ENCODE peak calls at places on chromosomes 1 and 21, in five cellular contexts. Q is aorta; E is fibroblast of lung; N is mammary epithelial cell; S is naive thymus-derived CD4-positive, alpha-beta T cell. W is an unnamed sample.

GRCh38 chr21:46215436-46216131 is 13.0 kb downstream of the LSS start:
- DNase-seq in Q (no peak), E (no peak), N (no peak), S (no peak), W (no peak)

GRCh38 chr1:66947267-66947666 is 22.5 kb downstream of the MIER1 start:
- DNase-seq in Q (no peak), E (no peak), N (no peak), S (no peak), W (no peak)

GRCh38 chr1:156618853-156619581 is at the start of gene HAPLN2:
- DNase-seq in Q (no peak), E (no peak), N (no peak), S (no peak), W (no peak)

GRCh38 chr1:201678264-201679101 is 139.6 kb downstream of the NAV1 start:
- DNase-seq in Q (peak; percentile 21), E (peak; percentile 89), N (no peak), S (no peak), W (no peak)

GRCh38 chr1:183363967-183364366 is 54.2 kb downstream of the NMNAT2 start:
- DNase-seq in Q (no peak), E (no peak), N (peak; percentile 22), S (no peak), W (no peak)

GRCh38 chr21:44800971-44801467 is 601 bp downstream of the UBE2G2 start:
- DNase-seq in Q (no peak), E (peak; percentile 41), N (peak; percentile 44), S (peak; percentile 55), W (no peak)

GRCh38 chr1:112714313-112715263 is 544 bp downstream of the PPM1J start:
- DNase-seq in Q (peak; percentile 62), E (no peak), N (no peak), S (no peak), W (no peak)

GRCh38 chr1:13516606-13517005 is 2.8 kb upstream of the LRRC38 start:
- DNase-seq in Q (no peak), E (no peak), N (no peak), S (no peak), W (no peak)

GRCh38 chr1:3642921-3643675 is 6.8 kb downstream of the WRAP73 start:
- DNase-seq in Q (peak; percentile 24), E (no peak), N (no peak), S (no peak), W (no peak)

DNA sequence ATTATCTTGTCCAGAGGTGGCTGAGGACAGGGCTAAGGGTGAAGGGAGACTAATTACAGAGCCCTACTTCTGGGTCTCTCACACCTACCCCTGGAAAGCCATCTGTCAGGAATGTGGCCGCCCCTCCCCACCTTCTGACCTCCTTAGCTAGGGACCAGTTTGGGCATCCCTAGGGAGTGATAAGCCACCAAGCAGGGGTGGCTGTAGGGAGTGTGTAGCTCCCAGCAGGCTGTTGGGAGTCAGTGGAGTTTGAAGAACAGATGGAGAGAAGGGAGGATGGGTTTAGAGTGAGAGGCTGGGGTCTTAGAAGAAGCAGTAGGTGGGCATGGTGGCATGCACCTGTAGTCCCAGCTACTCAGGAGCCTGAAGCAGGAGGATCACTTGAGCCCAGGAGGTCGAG is 808 bp upstream of the SERINC2 start:
- DNase-seq in Q (no peak), E (no peak), N (no peak), S (no peak), W (no peak)
- H3K4me3 ChIP-seq in Q (no peak overlapping the region), E (no peak overlapping the region), N (no peak overlapping the region), S (no peak overlapping the region), W (no peak overlapping the region)

GRCh38 chr1:227685807-227686206 is 49.3 kb downstream of the JMJD4 start:
- DNase-seq in Q (no peak), E (no peak), N (no peak), S (no peak), W (no peak)
- H3K9me3 ChIP-seq in Q (peaks cover 11% of the 10 kb centered on the region), E (no peaks in the 10 kb centered on the region), N (no peaks in the 10 kb centered on the region), S (no peaks in the 10 kb centered on the region), W (peaks cover 15% of the 10 kb centered on the region)

GRCh38 chr1:226654046-226654445 is 85.0 kb downstream of the ITPKB start:
- DNase-seq in Q (peak; percentile 39), E (peak; percentile 89), N (no peak), S (no peak), W (no peak)
- H3K4me3 ChIP-seq in Q (no peak overlapping the region), E (no peak overlapping the region), N (no peak overlapping the region), S (peak overlapping the region; percentile 10), W (peak overlapping the region; percentile 44)

GRCh38 chr1:177561436-177561835 is 390.7 kb downstream of the BRINP2 start:
- DNase-seq in Q (no peak), E (no peak), N (no peak), S (no peak), W (no peak)

GRCh38 chr1:177558372-177558771 is 387.6 kb downstream of the BRINP2 start:
- DNase-seq in Q (no peak), E (no peak), N (no peak), S (no peak), W (no peak)

GRCh38 chr1:177556163-177556562 is 385.4 kb downstream of the BRINP2 start:
- DNase-seq in Q (no peak), E (no peak), N (no peak), S (no peak), W (no peak)
- H3K9me3 ChIP-seq in Q (peaks cover 8% of the 10 kb centered on the region), E (no peaks in the 10 kb centered on the region), N (no peaks in the 10 kb centered on the region), S (no peaks in the 10 kb centered on the region), W (no peaks in the 10 kb centered on the region)

GRCh38 chr1:50972766-50973165 is 2.7 kb downstream of the CDKN2C start:
- DNase-seq in Q (no peak), E (no peak), N (peak; percentile 13), S (no peak), W (no peak)
- H3K4me3 ChIP-seq in Q (no peak overlapping the region), E (peak overlapping the region; percentile 16), N (no peak overlapping the region), S (no peak overlapping the region), W (no peak overlapping the region)

W was measured in CD8-positive, alpha-beta memory T cell.